ENCODE peak calls at places on chromosomes 4 and X, in ten cellular contexts. One of them, this sample, is unnamed.

GRCh38 chr4:77264826-77265225 is 107.8 kb downstream of the CCNG2 start:
- DNase-seq in suprapubic skin: no peak
- DNase-seq in sigmoid colon: no peak
- DNase-seq in GM06990: no peak
- DNase-seq in SK-N-SH: no peak
- DNase-seq in mucosa of descending colon: no peak
- DNase-seq in mammary epithelial cell: peak
- DNase-seq in psoas muscle: no peak
- DNase-seq in heart left ventricle: no peak
- DNase-seq in astrocyte: no peak
- DNase-seq in this sample: no peak

GRCh38 chr4:7206856-7207567 is 14.7 kb downstream of the SORCS2 start:
- DNase-seq in mucosa of descending colon: peak
- DNase-seq in heart left ventricle: peak
- DNase-seq in SK-N-SH: peak
- DNase-seq in mammary epithelial cell: peak
- DNase-seq in psoas muscle: peak
- DNase-seq in sigmoid colon: peak
- DNase-seq in suprapubic skin: no peak
- DNase-seq in GM06990: no peak
- DNase-seq in astrocyte: peak
- DNase-seq in this sample: no peak

GRCh38 chr4:33013280-33013679 is 2293.1 kb downstream of the PCDH7 start:
- DNase-seq in suprapubic skin: no peak
- DNase-seq in heart left ventricle: no peak
- DNase-seq in mammary epithelial cell: no peak
- DNase-seq in GM06990: no peak
- DNase-seq in astrocyte: no peak
- DNase-seq in mucosa of descending colon: no peak
- DNase-seq in sigmoid colon: no peak
- DNase-seq in psoas muscle: no peak
- DNase-seq in SK-N-SH: no peak
- DNase-seq in this sample: no peak

GRCh38 chr4:83449009-83449408 is 6.6 kb downstream of the HELQ start:
- DNase-seq in SK-N-SH: no peak
- DNase-seq in suprapubic skin: no peak
- DNase-seq in psoas muscle: no peak
- DNase-seq in GM06990: no peak
- DNase-seq in mucosa of descending colon: no peak
- DNase-seq in astrocyte: no peak
- DNase-seq in sigmoid colon: no peak
- DNase-seq in mammary epithelial cell: no peak
- DNase-seq in heart left ventricle: no peak
- DNase-seq in this sample: no peak

GRCh38 chr4:24742773-24743676 is 52.3 kb upstream of the SOD3 start:
- DNase-seq in sigmoid colon: no peak
- DNase-seq in GM06990: no peak
- DNase-seq in mammary epithelial cell: peak
- DNase-seq in astrocyte: no peak
- DNase-seq in SK-N-SH: no peak
- DNase-seq in psoas muscle: no peak
- DNase-seq in suprapubic skin: no peak
- DNase-seq in heart left ventricle: no peak
- DNase-seq in mucosa of descending colon: no peak
- DNase-seq in this sample: no peak

GRCh38 chr4:74682567-74683359 is 111.6 kb downstream of the BTC start:
- DNase-seq in mammary epithelial cell: peak
- DNase-seq in mucosa of descending colon: no peak
- DNase-seq in psoas muscle: no peak
- DNase-seq in suprapubic skin: no peak
- DNase-seq in SK-N-SH: no peak
- DNase-seq in heart left ventricle: no peak
- DNase-seq in astrocyte: peak
- DNase-seq in GM06990: no peak
- DNase-seq in sigmoid colon: no peak
- DNase-seq in this sample: no peak

GRCh38 chr4:5968246-5968645 is 50.0 kb downstream of the C4orf50 start:
- DNase-seq in suprapubic skin: peak
- DNase-seq in GM06990: no peak
- DNase-seq in SK-N-SH: no peak
- DNase-seq in sigmoid colon: no peak
- DNase-seq in heart left ventricle: no peak
- DNase-seq in psoas muscle: no peak
- DNase-seq in mucosa of descending colon: no peak
- DNase-seq in mammary epithelial cell: no peak
- DNase-seq in astrocyte: no peak
- DNase-seq in this sample: no peak

GRCh38 chrX:2699959-2700358 is 8.9 kb downstream of the CD99 start:
- DNase-seq in heart left ventricle: peak
- DNase-seq in suprapubic skin: no peak
- DNase-seq in GM06990: no peak
- DNase-seq in astrocyte: no peak
- DNase-seq in mucosa of descending colon: no peak
- DNase-seq in sigmoid colon: no peak
- DNase-seq in psoas muscle: no peak
- DNase-seq in SK-N-SH: no peak
- DNase-seq in mammary epithelial cell: no peak
- DNase-seq in this sample: no peak

GRCh38 chr4:336099-336892 is 1.3 kb upstream of the ZNF141 start:
- DNase-seq in astrocyte: no peak
- DNase-seq in heart left ventricle: peak
- DNase-seq in SK-N-SH: peak
- DNase-seq in mucosa of descending colon: peak
- DNase-seq in suprapubic skin: no peak
- DNase-seq in mammary epithelial cell: no peak
- DNase-seq in psoas muscle: peak
- DNase-seq in GM06990: peak
- DNase-seq in sigmoid colon: peak
- DNase-seq in this sample: peak

GRCh38 chr4:146545102-146545501 is 23.4 kb upstream of the SLC10A7 start:
- DNase-seq in mammary epithelial cell: peak
- DNase-seq in psoas muscle: no peak
- DNase-seq in SK-N-SH: peak
- DNase-seq in sigmoid colon: no peak
- DNase-seq in GM06990: no peak
- DNase-seq in mucosa of descending colon: no peak
- DNase-seq in heart left ventricle: no peak
- DNase-seq in astrocyte: no peak
- DNase-seq in suprapubic skin: no peak
- DNase-seq in this sample: peak
- TF ChIP-seq CTCF in mammary epithelial cell: peak
- TF ChIP-seq CTCF in psoas muscle: no peak
- TF ChIP-seq CTCF in SK-N-SH: peak
- TF ChIP-seq CTCF in sigmoid colon: no peak
- TF ChIP-seq CTCF in GM06990: peak
- TF ChIP-seq CTCF in mucosa of descending colon: no peak
- TF ChIP-seq CTCF in heart left ventricle: no peak
- TF ChIP-seq CTCF in astrocyte: peak
- TF ChIP-seq CTCF in suprapubic skin: no peak
- TF ChIP-seq CTCF in this sample: peak

GRCh38 chrX:94107981-94108380 is 434.0 kb downstream of the FAM133A start:
- DNase-seq in sigmoid colon: no peak
- DNase-seq in heart left ventricle: no peak
- DNase-seq in GM06990: no peak
- DNase-seq in psoas muscle: no peak
- DNase-seq in astrocyte: no peak
- DNase-seq in suprapubic skin: no peak
- DNase-seq in SK-N-SH: no peak
- DNase-seq in mucosa of descending colon: no peak
- DNase-seq in mammary epithelial cell: no peak
- DNase-seq in this sample: no peak
- TF ChIP-seq CTCF in sigmoid colon: no peak
- TF ChIP-seq CTCF in heart left ventricle: no peak
- TF ChIP-seq CTCF in GM06990: peak
- TF ChIP-seq CTCF in psoas muscle: no peak
- TF ChIP-seq CTCF in astrocyte: no peak
- TF ChIP-seq CTCF in suprapubic skin: no peak
- TF ChIP-seq CTCF in SK-N-SH: peak
- TF ChIP-seq CTCF in mucosa of descending colon: no peak
- TF ChIP-seq CTCF in mammary epithelial cell: peak
- TF ChIP-seq CTCF in this sample: no peak

GRCh38 chr4:148097811-148098210 is 344.4 kb downstream of the NR3C2 start:
- DNase-seq in mucosa of descending colon: no peak
- DNase-seq in heart left ventricle: no peak
- DNase-seq in SK-N-SH: no peak
- DNase-seq in psoas muscle: no peak
- DNase-seq in GM06990: no peak
- DNase-seq in astrocyte: no peak
- DNase-seq in mammary epithelial cell: no peak
- DNase-seq in suprapubic skin: no peak
- DNase-seq in sigmoid colon: no peak
- DNase-seq in this sample: no peak

GRCh38 chr4:148095346-148095923 is 346.8 kb downstream of the NR3C2 start:
- DNase-seq in mucosa of descending colon: no peak
- DNase-seq in suprapubic skin: no peak
- DNase-seq in heart left ventricle: no peak
- DNase-seq in astrocyte: no peak
- DNase-seq in GM06990: no peak
- DNase-seq in psoas muscle: no peak
- DNase-seq in mammary epithelial cell: no peak
- DNase-seq in SK-N-SH: no peak
- DNase-seq in sigmoid colon: no peak
- DNase-seq in this sample: no peak

GRCh38 chr4:148103647-148104355 is 338.4 kb downstream of the NR3C2 start:
- DNase-seq in sigmoid colon: no peak
- DNase-seq in mucosa of descending colon: no peak
- DNase-seq in GM06990: no peak
- DNase-seq in suprapubic skin: no peak
- DNase-seq in mammary epithelial cell: no peak
- DNase-seq in SK-N-SH: no peak
- DNase-seq in heart left ventricle: no peak
- DNase-seq in psoas muscle: no peak
- DNase-seq in astrocyte: peak
- DNase-seq in this sample: no peak

GRCh38 chr4:148101235-148101634 is 341.0 kb downstream of the NR3C2 start:
- DNase-seq in mammary epithelial cell: no peak
- DNase-seq in suprapubic skin: no peak
- DNase-seq in astrocyte: no peak
- DNase-seq in SK-N-SH: no peak
- DNase-seq in mucosa of descending colon: no peak
- DNase-seq in heart left ventricle: no peak
- DNase-seq in sigmoid colon: no peak
- DNase-seq in GM06990: no peak
- DNase-seq in psoas muscle: no peak
- DNase-seq in this sample: no peak
- TF ChIP-seq CTCF in mammary epithelial cell: no peak
- TF ChIP-seq CTCF in suprapubic skin: no peak
- TF ChIP-seq CTCF in astrocyte: no peak
- TF ChIP-seq CTCF in SK-N-SH: no peak
- TF ChIP-seq CTCF in mucosa of descending colon: no peak
- TF ChIP-seq CTCF in heart left ventricle: no peak
- TF ChIP-seq CTCF in sigmoid colon: no peak
- TF ChIP-seq CTCF in GM06990: no peak
- TF ChIP-seq CTCF in psoas muscle: no peak
- TF ChIP-seq CTCF in this sample: no peak

GRCh38 chrX:128460835-128461234 is 408.6 kb upstream of the ACTRT1 start:
- DNase-seq in SK-N-SH: peak
- DNase-seq in mucosa of descending colon: no peak
- DNase-seq in sigmoid colon: no peak
- DNase-seq in mammary epithelial cell: no peak
- DNase-seq in heart left ventricle: no peak
- DNase-seq in GM06990: no peak
- DNase-seq in astrocyte: no peak
- DNase-seq in suprapubic skin: no peak
- DNase-seq in psoas muscle: no peak
- DNase-seq in this sample: no peak
- TF ChIP-seq CTCF in SK-N-SH: no peak
- TF ChIP-seq CTCF in mucosa of descending colon: no peak
- TF ChIP-seq CTCF in sigmoid colon: no peak
- TF ChIP-seq CTCF in mammary epithelial cell: peak
- TF ChIP-seq CTCF in heart left ventricle: no peak
- TF ChIP-seq CTCF in GM06990: no peak
- TF ChIP-seq CTCF in astrocyte: no peak
- TF ChIP-seq CTCF in suprapubic skin: no peak
- TF ChIP-seq CTCF in psoas muscle: no peak
- TF ChIP-seq CTCF in this sample: no peak

GRCh38 chr4:26325191-26325590 is 4.4 kb downstream of the RBPJ start:
- DNase-seq in GM06990: no peak
- DNase-seq in SK-N-SH: peak
- DNase-seq in suprapubic skin: no peak
- DNase-seq in heart left ventricle: no peak
- DNase-seq in psoas muscle: no peak
- DNase-seq in astrocyte: peak
- DNase-seq in mammary epithelial cell: peak
- DNase-seq in mucosa of descending colon: no peak
- DNase-seq in sigmoid colon: no peak
- DNase-seq in this sample: no peak
- TF ChIP-seq CTCF in GM06990: peak
- TF ChIP-seq CTCF in SK-N-SH: peak
- TF ChIP-seq CTCF in suprapubic skin: peak
- TF ChIP-seq CTCF in heart left ventricle: peak
- TF ChIP-seq CTCF in psoas muscle: no peak
- TF ChIP-seq CTCF in astrocyte: peak
- TF ChIP-seq CTCF in mammary epithelial cell: no peak
- TF ChIP-seq CTCF in mucosa of descending colon: no peak
- TF ChIP-seq CTCF in sigmoid colon: no peak
- TF ChIP-seq CTCF in this sample: peak

DNA sequence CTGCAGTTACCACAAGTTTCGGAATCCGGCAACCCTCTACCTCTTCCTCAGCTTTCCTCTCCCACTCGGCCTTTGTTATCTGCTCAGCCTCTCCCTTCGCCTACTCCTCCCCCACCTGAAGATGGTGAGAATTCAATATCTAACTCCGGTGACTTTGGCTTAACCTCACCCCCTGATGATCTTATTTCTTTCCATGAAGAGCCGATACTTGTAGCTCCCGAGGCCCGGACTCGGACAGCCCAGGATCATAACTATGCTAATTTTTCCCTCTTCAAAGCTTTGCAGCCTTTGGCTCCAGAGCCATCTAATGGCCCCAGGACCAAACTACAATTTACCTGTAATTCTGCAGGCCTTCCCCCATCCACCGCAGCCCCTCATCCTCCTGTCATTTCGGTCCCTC is 32.0 kb upstream of the MGST2 start:
- DNase-seq in suprapubic skin: no peak
- DNase-seq in mucosa of descending colon: no peak
- DNase-seq in mammary epithelial cell: no peak
- DNase-seq in heart left ventricle: peak
- DNase-seq in SK-N-SH: no peak
- DNase-seq in astrocyte: no peak
- DNase-seq in sigmoid colon: no peak
- DNase-seq in GM06990: no peak
- DNase-seq in psoas muscle: no peak
- DNase-seq in this sample: no peak
- TF ChIP-seq CTCF in suprapubic skin: peak
- TF ChIP-seq CTCF in mucosa of descending colon: peak
- TF ChIP-seq CTCF in mammary epithelial cell: peak
- TF ChIP-seq CTCF in heart left ventricle: peak
- TF ChIP-seq CTCF in SK-N-SH: peak
- TF ChIP-seq CTCF in astrocyte: peak
- TF ChIP-seq CTCF in sigmoid colon: peak
- TF ChIP-seq CTCF in GM06990: peak
- TF ChIP-seq CTCF in psoas muscle: peak
- TF ChIP-seq CTCF in this sample: peak

GRCh38 chrX:47366051-47366722 is 4.2 kb upstream of the ZNF157 start:
- DNase-seq in heart left ventricle: peak
- DNase-seq in mucosa of descending colon: peak
- DNase-seq in SK-N-SH: peak
- DNase-seq in psoas muscle: peak
- DNase-seq in suprapubic skin: peak
- DNase-seq in sigmoid colon: peak
- DNase-seq in GM06990: peak
- DNase-seq in astrocyte: peak
- DNase-seq in mammary epithelial cell: peak
- DNase-seq in this sample: peak
- TF ChIP-seq CTCF in heart left ventricle: no peak
- TF ChIP-seq CTCF in mucosa of descending colon: no peak
- TF ChIP-seq CTCF in SK-N-SH: peak
- TF ChIP-seq CTCF in psoas muscle: no peak
- TF ChIP-seq CTCF in suprapubic skin: no peak
- TF ChIP-seq CTCF in sigmoid colon: no peak
- TF ChIP-seq CTCF in GM06990: peak
- TF ChIP-seq CTCF in astrocyte: no peak
- TF ChIP-seq CTCF in mammary epithelial cell: no peak
- TF ChIP-seq CTCF in this sample: no peak

GRCh38 chrX:42519666-42520231 is 258.2 kb downstream of the PPP1R2C start:
- DNase-seq in suprapubic skin: no peak
- DNase-seq in mucosa of descending colon: no peak
- DNase-seq in astrocyte: peak
- DNase-seq in mammary epithelial cell: peak
- DNase-seq in heart left ventricle: no peak
- DNase-seq in sigmoid colon: no peak
- DNase-seq in GM06990: no peak
- DNase-seq in SK-N-SH: no peak
- DNase-seq in psoas muscle: no peak
- DNase-seq in this sample: no peak
- TF ChIP-seq CTCF in suprapubic skin: no peak
- TF ChIP-seq CTCF in mucosa of descending colon: no peak
- TF ChIP-seq CTCF in astrocyte: no peak
- TF ChIP-seq CTCF in mammary epithelial cell: peak
- TF ChIP-seq CTCF in heart left ventricle: no peak
- TF ChIP-seq CTCF in sigmoid colon: no peak
- TF ChIP-seq CTCF in GM06990: peak
- TF ChIP-seq CTCF in SK-N-SH: peak
- TF ChIP-seq CTCF in psoas muscle: no peak
- TF ChIP-seq CTCF in this sample: no peak

This sample was measured in GM10248.